ENCODE peak calls at places on chromosome 3, in six cellular contexts. One of them, this sample, is unnamed. For H3K4me1 and H3K9me3, the result is how much of the 10 kb centered on the place peaks cover.

GRCh38 chr3:126342991-126343661 is 14.1 kb downstream of the KLF15 start:
- DNase-seq in transverse colon: peak
- DNase-seq in spleen: peak
- DNase-seq in HCT116: no peak
- DNase-seq in HepG2: peak
- DNase-seq in prostate gland: no peak
- DNase-seq in this sample: peak

GRCh38 chr3:25355034-25355898 is 72.8 kb upstream of the RARB start:
- DNase-seq in transverse colon: no peak
- DNase-seq in spleen: no peak
- DNase-seq in HCT116: no peak
- DNase-seq in HepG2: no peak
- DNase-seq in prostate gland: no peak
- DNase-seq in this sample: no peak

GRCh38 chr3:38493019-38493418 is 3.1 kb upstream of the EXOG start:
- DNase-seq in transverse colon: no peak
- DNase-seq in spleen: no peak
- DNase-seq in HCT116: no peak
- DNase-seq in HepG2: no peak
- DNase-seq in prostate gland: no peak
- DNase-seq in this sample: no peak

GRCh38 chr3:10744098-10744465 is 71.9 kb upstream of the SLC6A11 start:
- DNase-seq in transverse colon: no peak
- DNase-seq in spleen: no peak
- DNase-seq in HCT116: peak
- DNase-seq in HepG2: peak
- DNase-seq in prostate gland: no peak
- DNase-seq in this sample: no peak

GRCh38 chr3:72999971-73000370 is 3.4 kb downstream of the PPP4R2 start:
- DNase-seq in transverse colon: no peak
- DNase-seq in spleen: no peak
- DNase-seq in HCT116: no peak
- DNase-seq in HepG2: no peak
- DNase-seq in prostate gland: no peak
- DNase-seq in this sample: no peak

GRCh38 chr3:185813205-185813604 is 11.6 kb downstream of the IGF2BP2 start:
- DNase-seq in transverse colon: no peak
- DNase-seq in spleen: no peak
- DNase-seq in HCT116: no peak
- DNase-seq in HepG2: no peak
- DNase-seq in prostate gland: no peak
- DNase-seq in this sample: no peak

GRCh38 chr3:129824926-129825541 is 68.5 kb downstream of the TMCC1 start:
- DNase-seq in transverse colon: peak
- DNase-seq in spleen: no peak
- DNase-seq in HCT116: peak
- DNase-seq in HepG2: peak
- DNase-seq in prostate gland: peak
- DNase-seq in this sample: no peak

GRCh38 chr3:150345021-150345538 is 63.0 kb upstream of the TSC22D2 start:
- DNase-seq in transverse colon: peak
- DNase-seq in spleen: peak
- DNase-seq in HCT116: peak
- DNase-seq in HepG2: peak
- DNase-seq in prostate gland: peak
- DNase-seq in this sample: no peak

GRCh38 chr3:25493786-25494185 is 65.7 kb downstream of the RARB start:
- DNase-seq in transverse colon: no peak
- DNase-seq in spleen: no peak
- DNase-seq in HCT116: no peak
- DNase-seq in HepG2: no peak
- DNase-seq in prostate gland: no peak
- DNase-seq in this sample: no peak

GRCh38 chr3:76107935-76108570 is 322.7 kb upstream of the ZNF717 start:
- DNase-seq in transverse colon: no peak
- DNase-seq in spleen: no peak
- DNase-seq in HCT116: peak
- DNase-seq in HepG2: peak
- DNase-seq in prostate gland: peak
- DNase-seq in this sample: no peak

GRCh38 chr3:81643721-81644120 is 117.7 kb downstream of the GBE1 start:
- DNase-seq in transverse colon: peak
- DNase-seq in spleen: no peak
- DNase-seq in HCT116: peak
- DNase-seq in HepG2: peak
- DNase-seq in prostate gland: no peak
- DNase-seq in this sample: no peak

GRCh38 chr3:142509079-142509478 is 61.2 kb upstream of the XRN1 start:
- DNase-seq in transverse colon: no peak
- DNase-seq in spleen: no peak
- DNase-seq in HCT116: no peak
- DNase-seq in HepG2: no peak
- DNase-seq in prostate gland: no peak
- DNase-seq in this sample: no peak

GRCh38 chr3:173465112-173465511 is 67.6 kb downstream of the NLGN1 start:
- DNase-seq in transverse colon: no peak
- DNase-seq in spleen: no peak
- DNase-seq in HCT116: no peak
- DNase-seq in HepG2: no peak
- DNase-seq in prostate gland: no peak
- DNase-seq in this sample: no peak

GRCh38 chr3:188092648-188093047 is 61.3 kb upstream of the LPP start:
- DNase-seq in transverse colon: no peak
- DNase-seq in spleen: no peak
- DNase-seq in HCT116: no peak
- DNase-seq in HepG2: no peak
- DNase-seq in prostate gland: no peak
- DNase-seq in this sample: no peak

GRCh38 chr3:39108309-39108708 is 829 bp downstream of the TTC21A start:
- DNase-seq in transverse colon: peak
- DNase-seq in spleen: no peak
- DNase-seq in HCT116: no peak
- DNase-seq in HepG2: no peak
- DNase-seq in prostate gland: no peak
- DNase-seq in this sample: no peak

GRCh38 chr3:106457278-106458210 is 588.7 kb upstream of the CBLB start:
- DNase-seq in transverse colon: no peak
- DNase-seq in spleen: no peak
- DNase-seq in HCT116: no peak
- DNase-seq in HepG2: no peak
- DNase-seq in prostate gland: peak
- DNase-seq in this sample: peak

GRCh38 chr3:180408654-180409053 is 193.3 kb upstream of the TTC14 start:
- DNase-seq in transverse colon: no peak
- DNase-seq in spleen: no peak
- DNase-seq in HCT116: no peak
- DNase-seq in HepG2: no peak
- DNase-seq in prostate gland: no peak
- DNase-seq in this sample: no peak

DNA sequence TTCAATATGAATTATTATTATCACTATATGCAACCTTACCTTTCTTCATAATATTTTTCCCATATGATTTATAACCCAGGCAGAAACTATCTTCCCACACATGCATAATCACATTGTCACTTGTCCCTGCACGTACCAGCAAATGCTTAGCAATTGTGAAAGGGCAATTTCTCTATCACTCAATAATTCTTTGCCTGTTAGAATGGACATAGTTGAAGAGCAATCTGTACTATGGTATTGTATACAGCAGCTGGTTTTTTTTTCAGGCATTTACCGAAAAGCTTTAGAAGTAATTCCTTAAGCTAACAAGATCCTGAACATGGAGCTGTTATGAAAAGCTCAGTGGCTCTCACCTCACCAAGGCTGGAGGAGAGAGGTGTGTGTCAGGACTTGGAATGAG is 999.5 kb downstream of the TUSC7 start:
- DNase-seq in transverse colon: no peak
- DNase-seq in spleen: no peak
- DNase-seq in HCT116: no peak
- DNase-seq in HepG2: no peak
- DNase-seq in prostate gland: no peak
- DNase-seq in this sample: no peak
- TF ChIP-seq POLR2AphosphoS5 in transverse colon: no peak
- TF ChIP-seq POLR2AphosphoS5 in spleen: no peak
- TF ChIP-seq POLR2AphosphoS5 in HCT116: no peak
- TF ChIP-seq POLR2AphosphoS5 in HepG2: no peak
- TF ChIP-seq POLR2AphosphoS5 in prostate gland: no peak
- TF ChIP-seq POLR2AphosphoS5 in this sample: no peak

DNA sequence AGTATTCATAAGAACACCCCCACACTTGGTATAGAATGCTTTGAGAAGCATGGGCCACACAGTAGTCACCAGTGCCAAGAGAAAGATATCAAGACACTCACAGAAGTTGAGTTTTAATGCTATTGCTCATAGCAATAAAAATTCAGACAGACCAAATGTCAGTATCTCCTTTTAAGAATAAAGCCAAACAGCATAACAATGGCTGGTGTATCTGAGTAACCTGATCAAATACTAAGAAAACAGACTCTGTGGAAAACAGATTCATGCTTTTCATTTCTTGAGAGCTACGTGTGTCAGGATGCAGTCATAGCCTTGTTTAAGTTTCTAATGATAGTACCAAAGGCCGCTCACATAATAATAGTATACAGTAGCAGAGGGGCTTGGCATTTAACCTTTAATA is 778.5 kb downstream of the MECOM start:
- DNase-seq in transverse colon: no peak
- DNase-seq in spleen: no peak
- DNase-seq in HCT116: no peak
- DNase-seq in HepG2: no peak
- DNase-seq in prostate gland: no peak
- DNase-seq in this sample: no peak
- H3K4me1 ChIP-seq in transverse colon: under half
- H3K4me1 ChIP-seq in spleen: under half
- H3K4me1 ChIP-seq in HCT116: under half
- H3K4me1 ChIP-seq in HepG2: under half
- H3K4me1 ChIP-seq in prostate gland: under half
- H3K4me1 ChIP-seq in this sample: under half

GRCh38 chr3:458614-459375 is 262.2 kb downstream of the CHL1 start:
- DNase-seq in transverse colon: no peak
- DNase-seq in spleen: no peak
- DNase-seq in HCT116: no peak
- DNase-seq in HepG2: no peak
- DNase-seq in prostate gland: no peak
- DNase-seq in this sample: no peak

GRCh38 chr3:462851-463250 is 266.3 kb downstream of the CHL1 start:
- DNase-seq in transverse colon: no peak
- DNase-seq in spleen: no peak
- DNase-seq in HCT116: no peak
- DNase-seq in HepG2: no peak
- DNase-seq in prostate gland: no peak
- DNase-seq in this sample: no peak

GRCh38 chr3:459376-459710 is 262.8 kb downstream of the CHL1 start:
- DNase-seq in transverse colon: no peak
- DNase-seq in spleen: no peak
- DNase-seq in HCT116: no peak
- DNase-seq in HepG2: no peak
- DNase-seq in prostate gland: no peak
- DNase-seq in this sample: no peak

GRCh38 chr3:454986-455385 is 258.4 kb downstream of the CHL1 start:
- DNase-seq in transverse colon: no peak
- DNase-seq in spleen: no peak
- DNase-seq in HCT116: no peak
- DNase-seq in HepG2: no peak
- DNase-seq in prostate gland: no peak
- DNase-seq in this sample: no peak

DNA sequence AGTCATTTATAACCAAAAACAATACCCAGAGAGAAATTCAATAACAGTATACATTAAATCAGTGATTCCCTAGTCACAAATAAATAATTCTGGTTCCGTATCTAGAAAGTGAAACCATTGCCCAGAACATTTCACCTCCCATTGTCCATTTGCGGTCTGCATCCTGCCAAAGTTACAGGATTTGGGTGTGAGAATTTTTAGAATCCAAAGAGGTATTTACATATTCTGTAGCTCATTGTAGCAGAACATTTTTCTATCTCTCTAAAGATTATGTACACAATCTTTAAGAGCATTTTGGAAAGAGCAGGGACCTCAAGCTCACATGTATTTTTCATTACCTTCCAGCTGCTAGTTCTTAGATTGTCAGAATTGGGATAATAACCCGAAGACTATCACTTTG is 261.6 kb downstream of the CHL1 start:
- DNase-seq in transverse colon: no peak
- DNase-seq in spleen: no peak
- DNase-seq in HCT116: no peak
- DNase-seq in HepG2: no peak
- DNase-seq in prostate gland: no peak
- DNase-seq in this sample: no peak
- H3K9me3 ChIP-seq in transverse colon: under half
- H3K9me3 ChIP-seq in spleen: under half
- H3K9me3 ChIP-seq in HCT116: under half
- H3K9me3 ChIP-seq in HepG2: half or more
- H3K9me3 ChIP-seq in prostate gland: under half
- H3K9me3 ChIP-seq in this sample: under half

DNA sequence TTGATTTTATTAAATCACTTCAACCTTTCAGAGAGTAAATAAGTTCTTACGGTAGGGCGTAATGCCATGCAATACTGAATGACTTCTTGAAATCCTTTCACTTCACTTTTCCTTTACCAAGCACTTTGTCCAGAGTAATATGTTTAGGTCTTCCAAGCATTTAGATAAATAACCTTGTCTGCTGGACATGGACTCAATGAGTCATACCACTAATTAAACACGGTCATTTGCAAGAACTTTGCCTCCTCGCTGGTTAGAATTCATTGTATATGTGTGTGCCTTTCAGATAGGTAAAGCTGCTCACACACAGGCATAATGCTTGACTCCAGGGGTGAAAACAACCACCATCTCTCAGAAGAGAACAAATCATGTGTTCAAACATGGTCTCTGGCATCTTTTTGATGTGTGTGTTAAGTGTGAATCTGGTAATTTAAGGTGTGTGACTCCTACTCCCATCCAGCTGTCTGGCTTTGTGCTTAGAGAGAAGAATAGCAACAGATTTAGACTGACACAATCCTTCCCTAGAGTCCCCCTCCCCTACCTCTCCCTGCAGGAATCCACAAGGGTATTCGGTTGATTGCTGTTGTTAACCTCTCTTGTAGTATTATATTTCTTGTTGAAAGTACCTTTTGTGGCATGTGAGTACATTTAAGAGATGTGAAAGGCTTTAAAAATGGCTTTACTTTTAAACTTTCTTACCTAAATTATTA is 419.0 kb downstream of the CNTN4 start:
- DNase-seq in transverse colon: no peak
- DNase-seq in spleen: no peak
- DNase-seq in HCT116: no peak
- DNase-seq in HepG2: no peak
- DNase-seq in prostate gland: no peak
- DNase-seq in this sample: no peak
- TF ChIP-seq POLR2AphosphoS5 in transverse colon: no peak
- TF ChIP-seq POLR2AphosphoS5 in spleen: no peak
- TF ChIP-seq POLR2AphosphoS5 in HCT116: no peak
- TF ChIP-seq POLR2AphosphoS5 in HepG2: no peak
- TF ChIP-seq POLR2AphosphoS5 in prostate gland: no peak
- TF ChIP-seq POLR2AphosphoS5 in this sample: no peak